ENCODE peak calls at places on chromosomes 16 and 17, in five cellular contexts. S is lung; C is effector CD4-positive, alpha-beta T cell; J is activated naive CD8-positive, alpha-beta T cell treated with anti-CD3 and anti-CD28 coated beads, Interleukin-2, amount 50 U/mL, for 24 hours; F is fibroblast of mammary gland. K is an unnamed sample.

GRCh38 chr16:63426275-63426870 is 1390.1 kb upstream of the CDH8 start:
- DNase-seq in S (no peak), C (no peak), J (no peak), F (no peak), K (peak; percentile 14)

GRCh38 chr16:13289515-13289914 is 388.1 kb downstream of the SHISA9 start:
- DNase-seq in S (no peak), C (no peak), J (no peak), F (no peak), K (no peak)

GRCh38 chr16:69838417-69838990 is 76.4 kb downstream of the WWP2 start:
- DNase-seq in S (no peak), C (no peak), J (no peak), F (no peak), K (no peak)

GRCh38 chr17:49604314-49604869 is 28.7 kb downstream of the NXPH3 start:
- DNase-seq in S (no peak), C (no peak), J (no peak), F (no peak), K (no peak)

GRCh38 chr17:42282478-42283080 is 5.7 kb upstream of the STAT5A start:
- DNase-seq in S (no peak), C (no peak), J (no peak), F (no peak), K (no peak)

GRCh38 chr16:81513204-81514040 is 68.8 kb downstream of the CMIP start:
- DNase-seq in S (no peak), C (no peak), J (no peak), F (peak; percentile 32), K (no peak)

GRCh38 chr17:33966410-33967063 is 288.5 kb upstream of the CCL2 start:
- DNase-seq in S (no peak), C (no peak), J (no peak), F (no peak), K (no peak)

GRCh38 chr17:8563981-8564602 is 66.4 kb downstream of the MYH10 start:
- DNase-seq in S (no peak), C (no peak), J (no peak), F (peak; percentile 62), K (peak; percentile 25)

GRCh38 chr17:35341465-35341992 is 31.9 kb downstream of the SLFN11 start:
- DNase-seq in S (no peak), C (no peak), J (no peak), F (no peak), K (no peak)

GRCh38 chr16:78785218-78785617 is 685.8 kb downstream of the WWOX start:
- DNase-seq in S (no peak), C (no peak), J (no peak), F (no peak), K (no peak)

GRCh38 chr17:75428775-75429469 is 23.4 kb upstream of the GRB2 start:
- DNase-seq in S (no peak), C (no peak), J (no peak), F (peak; percentile 84), K (no peak)

GRCh38 chr17:80859004-80859941 is 132.4 kb upstream of the CHMP6 start:
- DNase-seq in S (peak; percentile 54), C (no peak), J (no peak), F (peak; percentile 97), K (peak; percentile 90)

GRCh38 chr16:81632392-81633146 is 146.5 kb upstream of the PLCG2 start:
- DNase-seq in S (peak; percentile 43), C (peak; percentile 76), J (peak; percentile 77), F (peak; percentile 60), K (no peak)

GRCh38 chr16:86925067-86925791 is 346.9 kb downstream of the FOXL1 start:
- DNase-seq in S (no peak), C (no peak), J (no peak), F (peak; percentile 88), K (peak; percentile 40)

GRCh38 chr17:64747938-64748540 is 85.9 kb upstream of the SMURF2 start:
- DNase-seq in S (no peak), C (no peak), J (no peak), F (peak; percentile 76), K (no peak)

GRCh38 chr17:31008374-31009035 is 37.7 kb downstream of the RNF135 start:
- DNase-seq in S (peak; percentile 64), C (peak; percentile 38), J (peak; percentile 52), F (peak; percentile 59), K (peak; percentile 3)

GRCh38 chr17:81252336-81253329 is 13.5 kb downstream of the NDUFAF8 start:
- DNase-seq in S (no peak), C (no peak), J (no peak), F (no peak), K (no peak)

GRCh38 chr16:11742041-11742535 is 569 bp downstream of the TXNDC11 start:
- DNase-seq in S (peak; percentile 51), C (peak; percentile 22), J (peak; percentile 56), F (no peak), K (peak; percentile 18)

GRCh38 chr16:16143038-16143763 is 80.1 kb downstream of the ABCC6 start:
- DNase-seq in S (no peak), C (no peak), J (no peak), F (no peak), K (peak; percentile 17)

GRCh38 chr16:49833796-49834195 is 22.1 kb downstream of the ZNF423 start:
- DNase-seq in S (no peak), C (no peak), J (no peak), F (no peak), K (no peak)

GRCh38 chr17:17071531-17072360 is 29.5 kb downstream of the MPRIP start:
- DNase-seq in S (no peak), C (no peak), J (no peak), F (no peak), K (no peak)

GRCh38 chr16:65069090-65069489 is 52.8 kb downstream of the CDH11 start:
- DNase-seq in S (no peak), C (no peak), J (no peak), F (peak; percentile 97), K (peak; percentile 79)

GRCh38 chr17:8153550-8153956 is 1.3 kb upstream of the PER1 start:
- DNase-seq in S (peak; percentile 85), C (peak; percentile 30), J (peak; percentile 74), F (peak; percentile 99), K (peak; percentile 89)

GRCh38 chr16:58548378-58548777 is 33.1 kb downstream of the SETD6 start:
- DNase-seq in S (no peak), C (no peak), J (no peak), F (no peak), K (no peak)

GRCh38 chr17:42937712-42938596 is 26.3 kb downstream of the AARSD1 start:
- DNase-seq in S (peak; percentile 31), C (no peak), J (peak; percentile 16), F (peak; percentile 66), K (peak; percentile 58)

GRCh38 chr16:14013571-14014283 is 57.4 kb upstream of the MRTFB start:
- DNase-seq in S (peak; percentile 42), C (no peak), J (no peak), F (peak; percentile 99), K (peak; percentile 56)

GRCh38 chr17:6479626-6480324 is 35.5 kb downstream of the PIMREG start:
- DNase-seq in S (no peak), C (no peak), J (no peak), F (no peak), K (peak; percentile 56)

GRCh38 chr17:29595107-29595942 is 2.4 kb downstream of the ANKRD13B start:
- DNase-seq in S (no peak), C (no peak), J (no peak), F (no peak), K (no peak)